ENCODE peak calls at places on chromosomes 2 and 18, in ten cellular contexts. M, E, B, U, Z, J, Q, T, R and L are unnamed samples.

GRCh38 chr2:132484144-132484543 is 67.5 kb downstream of the GPR39 start:
- DNase-seq in J (no peak), T (no peak), Q (no peak), R (no peak), E (no peak), M (no peak), U (no peak), B (no peak), Z (no peak), L (no peak)

GRCh38 chr18:61466736-61467135 is 133.5 kb downstream of the CDH20 start:
- DNase-seq in M (no peak), E (no peak), R (no peak), Q (no peak), J (no peak), U (no peak), Z (no peak), T (no peak), B (no peak), L (no peak)

GRCh38 chr2:48315847-48316194 is 214.1 kb upstream of the STON1 start:
- DNase-seq in J (no peak), T (no peak), M (no peak), Q (no peak), R (no peak), Z (no peak), E (no peak), B (no peak), U (peak), L (no peak)

GRCh38 chr2:240300840-240301239 is 134.6 kb upstream of the GPC1 start:
- DNase-seq in J (no peak), M (no peak), U (no peak), R (peak), B (no peak), Z (no peak), E (no peak), T (no peak), Q (no peak), L (no peak)

GRCh38 chr2:184921676-184922075 is 323.3 kb downstream of the ZNF804A start:
- DNase-seq in M (no peak), B (no peak), T (no peak), R (no peak), U (no peak), Z (no peak), Q (no peak), E (no peak), J (no peak), L (no peak)

GRCh38 chr2:183222751-183223150 is 98.5 kb downstream of the NUP35 start:
- DNase-seq in J (no peak), B (no peak), T (no peak), M (no peak), Z (peak), Q (no peak), U (no peak), E (no peak), R (no peak), L (peak)

GRCh38 chr2:207337234-207338219 is 171.8 kb upstream of the KLF7 start:
- DNase-seq in R (no peak), B (no peak), T (no peak), Z (no peak), M (no peak), U (no peak), Q (no peak), J (no peak), E (no peak), L (no peak)

GRCh38 chr2:76256689-76257088 is 546.0 kb upstream of the GCFC2 start:
- DNase-seq in M (no peak), J (no peak), T (no peak), B (no peak), E (no peak), Z (no peak), Q (no peak), R (no peak), U (no peak), L (no peak)

GRCh38 chr2:74502720-74503505 is 3.5 kb upstream of the LBX2 start:
- DNase-seq in Z (peak), B (peak), E (peak), R (peak), J (peak), T (peak), M (no peak), Q (peak), U (no peak), L (peak)

GRCh38 chr18:22170421-22171262 is 1.3 kb downstream of the GATA6 start:
- DNase-seq in R (peak), J (peak), E (no peak), T (peak), Z (no peak), B (peak), Q (peak), M (no peak), U (peak), L (peak)

GRCh38 chr2:17643031-17643615 is 102.6 kb downstream of the VSNL1 start:
- DNase-seq in U (no peak), R (no peak), T (peak), Q (no peak), M (no peak), B (peak), J (peak), E (peak), Z (peak), L (peak)

GRCh38 chr2:24315669-24316068 is 44.7 kb downstream of the ITSN2 start:
- DNase-seq in R (no peak), E (no peak), Q (no peak), B (no peak), U (no peak), J (no peak), Z (no peak), M (no peak), T (no peak), L (no peak)

GRCh38 chr18:68721681-68722583 is 7.0 kb upstream of the TMX3 start:
- DNase-seq in Z (no peak), T (no peak), B (no peak), U (no peak), E (no peak), M (no peak), R (no peak), J (no peak), Q (no peak), L (no peak)

GRCh38 chr2:9950521-9951271 is 797 bp upstream of the GRHL1 start:
- DNase-seq in E (no peak), M (peak), R (peak), Q (peak), U (no peak), B (no peak), T (no peak), J (peak), Z (no peak), L (no peak)

GRCh38 chr18:32530947-32531651 is 60.4 kb upstream of the GAREM1 start:
- DNase-seq in B (peak), E (no peak), R (no peak), U (no peak), M (no peak), Z (no peak), J (no peak), Q (no peak), T (no peak), L (peak)

GRCh38 chr2:160399880-160400279 is 93.7 kb downstream of the RBMS1 start:
- DNase-seq in T (no peak), U (no peak), R (no peak), E (no peak), Q (no peak), M (no peak), Z (no peak), B (no peak), J (no peak), L (no peak)

GRCh38 chr2:239977111-239977510 is 48.0 kb downstream of the NDUFA10 start:
- DNase-seq in E (no peak), R (no peak), B (no peak), U (no peak), M (no peak), Z (no peak), J (no peak), T (no peak), Q (no peak), L (no peak)

GRCh38 chr2:33210626-33211025 is 263.9 kb downstream of the LTBP1 start:
- DNase-seq in T (peak), Q (no peak), M (no peak), B (peak), E (peak), Z (peak), R (no peak), J (no peak), U (no peak), L (peak)

GRCh38 chr2:174607989-174608865 is 10.6 kb upstream of the WIPF1 start:
- DNase-seq in U (no peak), Q (no peak), B (no peak), R (no peak), E (no peak), Z (no peak), T (no peak), M (no peak), J (no peak), L (no peak)